ENCODE peak calls at places on chromosomes 4 and X, in five cellular contexts. One of them, this sample, is unnamed.

GRCh38 chr4:80008971-80009370 is 64.1 kb downstream of the ANTXR2 start:
- DNase-seq in activated CD8-positive, alpha-beta memory T cell treated with anti-CD3 and anti-CD28 coated beads for 1 hour: no peak
- DNase-seq in non-pigmented ciliary epithelial cell: no peak
- DNase-seq in iPS-NIHi11: no peak
- DNase-seq in GM06990: no peak
- DNase-seq in this sample: no peak

GRCh38 chrX:31213941-31214340 is 142.1 kb upstream of the FTHL17 start:
- DNase-seq in GM06990: no peak
- DNase-seq in iPS-NIHi11: peak
- DNase-seq in activated CD8-positive, alpha-beta memory T cell treated with anti-CD3 and anti-CD28 coated beads for 1 hour: no peak
- DNase-seq in non-pigmented ciliary epithelial cell: no peak
- DNase-seq in this sample: peak

GRCh38 chr4:85092536-85092935 is 126.0 kb upstream of the WDFY3 start:
- DNase-seq in iPS-NIHi11: no peak
- DNase-seq in activated CD8-positive, alpha-beta memory T cell treated with anti-CD3 and anti-CD28 coated beads for 1 hour: no peak
- DNase-seq in non-pigmented ciliary epithelial cell: no peak
- DNase-seq in GM06990: no peak
- DNase-seq in this sample: no peak

GRCh38 chr4:156705291-156705690 is 266.3 kb downstream of the PDGFC start:
- DNase-seq in non-pigmented ciliary epithelial cell: peak
- DNase-seq in GM06990: no peak
- DNase-seq in iPS-NIHi11: no peak
- DNase-seq in activated CD8-positive, alpha-beta memory T cell treated with anti-CD3 and anti-CD28 coated beads for 1 hour: no peak
- DNase-seq in this sample: no peak

GRCh38 chrX:11143931-11144678 is 33.0 kb downstream of the HCCS start:
- DNase-seq in non-pigmented ciliary epithelial cell: peak
- DNase-seq in GM06990: peak
- DNase-seq in activated CD8-positive, alpha-beta memory T cell treated with anti-CD3 and anti-CD28 coated beads for 1 hour: no peak
- DNase-seq in iPS-NIHi11: peak
- DNase-seq in this sample: peak

GRCh38 chr4:117796677-117797076 is 237.6 kb upstream of the NDST3 start:
- DNase-seq in GM06990: no peak
- DNase-seq in non-pigmented ciliary epithelial cell: no peak
- DNase-seq in activated CD8-positive, alpha-beta memory T cell treated with anti-CD3 and anti-CD28 coated beads for 1 hour: no peak
- DNase-seq in iPS-NIHi11: no peak
- DNase-seq in this sample: no peak

GRCh38 chr4:26015133-26015651 is 101.2 kb downstream of the SMIM20 start:
- DNase-seq in iPS-NIHi11: no peak
- DNase-seq in non-pigmented ciliary epithelial cell: no peak
- DNase-seq in activated CD8-positive, alpha-beta memory T cell treated with anti-CD3 and anti-CD28 coated beads for 1 hour: no peak
- DNase-seq in GM06990: no peak
- DNase-seq in this sample: no peak

GRCh38 chrX:126342859-126343258 is 176.8 kb upstream of the DCAF12L2 start:
- DNase-seq in non-pigmented ciliary epithelial cell: no peak
- DNase-seq in GM06990: no peak
- DNase-seq in iPS-NIHi11: no peak
- DNase-seq in activated CD8-positive, alpha-beta memory T cell treated with anti-CD3 and anti-CD28 coated beads for 1 hour: no peak
- DNase-seq in this sample: no peak